ENCODE peak calls at places on chromosomes 11 and 22, in ten cellular contexts. One of them, this sample, is unnamed.

GRCh38 chr11:15885913-15886698 is 470.2 kb downstream of the SOX6 start:
- DNase-seq in CD4-positive, alpha-beta T cell: no peak
- DNase-seq in cerebellar nuclear complex: no peak
- DNase-seq in neural progenitor cell: no peak
- DNase-seq in effector memory CD8-positive, alpha-beta T cell: no peak
- DNase-seq in NCI-H2171: no peak
- DNase-seq in nucleus accumbens: no peak
- DNase-seq in AG09319: no peak
- DNase-seq in stimulated activated CD4-positive, alpha-beta T cell treated with anti-CD3 and anti-CD28 coated beads, Interleukin-4, amount 100 ng/mL, for 48 hours: no peak
- DNase-seq in stimulated activated CD8-positive, alpha-beta memory T cell treated with anti-CD3 and anti-CD28 coated beads, Interleukin-15, amount 100 ng/mL, for 4 hours: no peak
- DNase-seq in this sample: no peak

GRCh38 chr22:38881464-38881871 is 9.5 kb upstream of the CBX6 start:
- DNase-seq in CD4-positive, alpha-beta T cell: no peak
- DNase-seq in AG09319: peak
- DNase-seq in effector memory CD8-positive, alpha-beta T cell: no peak
- DNase-seq in stimulated activated CD8-positive, alpha-beta memory T cell treated with anti-CD3 and anti-CD28 coated beads, Interleukin-15, amount 100 ng/mL, for 4 hours: no peak
- DNase-seq in stimulated activated CD4-positive, alpha-beta T cell treated with anti-CD3 and anti-CD28 coated beads, Interleukin-4, amount 100 ng/mL, for 48 hours: no peak
- DNase-seq in neural progenitor cell: no peak
- DNase-seq in NCI-H2171: no peak
- DNase-seq in cerebellar nuclear complex: peak
- DNase-seq in nucleus accumbens: no peak
- DNase-seq in this sample: no peak

GRCh38 chr11:73034777-73035176 is 107.3 kb downstream of the FCHSD2 start:
- DNase-seq in effector memory CD8-positive, alpha-beta T cell: no peak
- DNase-seq in stimulated activated CD8-positive, alpha-beta memory T cell treated with anti-CD3 and anti-CD28 coated beads, Interleukin-15, amount 100 ng/mL, for 4 hours: no peak
- DNase-seq in CD4-positive, alpha-beta T cell: no peak
- DNase-seq in neural progenitor cell: no peak
- DNase-seq in stimulated activated CD4-positive, alpha-beta T cell treated with anti-CD3 and anti-CD28 coated beads, Interleukin-4, amount 100 ng/mL, for 48 hours: no peak
- DNase-seq in nucleus accumbens: no peak
- DNase-seq in cerebellar nuclear complex: no peak
- DNase-seq in NCI-H2171: no peak
- DNase-seq in AG09319: no peak
- DNase-seq in this sample: peak

GRCh38 chr11:8671242-8671641 is 11.2 kb downstream of the TRIM66 start:
- DNase-seq in effector memory CD8-positive, alpha-beta T cell: no peak
- DNase-seq in CD4-positive, alpha-beta T cell: no peak
- DNase-seq in stimulated activated CD8-positive, alpha-beta memory T cell treated with anti-CD3 and anti-CD28 coated beads, Interleukin-15, amount 100 ng/mL, for 4 hours: no peak
- DNase-seq in AG09319: peak
- DNase-seq in nucleus accumbens: no peak
- DNase-seq in stimulated activated CD4-positive, alpha-beta T cell treated with anti-CD3 and anti-CD28 coated beads, Interleukin-4, amount 100 ng/mL, for 48 hours: no peak
- DNase-seq in cerebellar nuclear complex: peak
- DNase-seq in neural progenitor cell: peak
- DNase-seq in NCI-H2171: no peak
- DNase-seq in this sample: no peak

GRCh38 chr11:2807801-2808241 is 77.8 kb downstream of the CDKN1C start:
- DNase-seq in stimulated activated CD4-positive, alpha-beta T cell treated with anti-CD3 and anti-CD28 coated beads, Interleukin-4, amount 100 ng/mL, for 48 hours: no peak
- DNase-seq in CD4-positive, alpha-beta T cell: no peak
- DNase-seq in effector memory CD8-positive, alpha-beta T cell: no peak
- DNase-seq in nucleus accumbens: no peak
- DNase-seq in neural progenitor cell: no peak
- DNase-seq in NCI-H2171: no peak
- DNase-seq in AG09319: no peak
- DNase-seq in cerebellar nuclear complex: no peak
- DNase-seq in stimulated activated CD8-positive, alpha-beta memory T cell treated with anti-CD3 and anti-CD28 coated beads, Interleukin-15, amount 100 ng/mL, for 4 hours: no peak
- DNase-seq in this sample: no peak

GRCh38 chr11:65871811-65872548 is 620 bp downstream of the EFEMP2 start:
- DNase-seq in neural progenitor cell: peak
- DNase-seq in AG09319: no peak
- DNase-seq in stimulated activated CD4-positive, alpha-beta T cell treated with anti-CD3 and anti-CD28 coated beads, Interleukin-4, amount 100 ng/mL, for 48 hours: no peak
- DNase-seq in cerebellar nuclear complex: no peak
- DNase-seq in effector memory CD8-positive, alpha-beta T cell: no peak
- DNase-seq in nucleus accumbens: no peak
- DNase-seq in stimulated activated CD8-positive, alpha-beta memory T cell treated with anti-CD3 and anti-CD28 coated beads, Interleukin-15, amount 100 ng/mL, for 4 hours: no peak
- DNase-seq in NCI-H2171: no peak
- DNase-seq in CD4-positive, alpha-beta T cell: no peak
- DNase-seq in this sample: no peak

GRCh38 chr11:100727410-100727809 is 40.3 kb downstream of the ARHGAP42 start:
- DNase-seq in stimulated activated CD8-positive, alpha-beta memory T cell treated with anti-CD3 and anti-CD28 coated beads, Interleukin-15, amount 100 ng/mL, for 4 hours: no peak
- DNase-seq in CD4-positive, alpha-beta T cell: no peak
- DNase-seq in AG09319: no peak
- DNase-seq in neural progenitor cell: no peak
- DNase-seq in stimulated activated CD4-positive, alpha-beta T cell treated with anti-CD3 and anti-CD28 coated beads, Interleukin-4, amount 100 ng/mL, for 48 hours: no peak
- DNase-seq in effector memory CD8-positive, alpha-beta T cell: no peak
- DNase-seq in nucleus accumbens: no peak
- DNase-seq in cerebellar nuclear complex: no peak
- DNase-seq in NCI-H2171: no peak
- DNase-seq in this sample: no peak

GRCh38 chr11:77642228-77642627 is 4.6 kb upstream of the CLNS1A start:
- DNase-seq in stimulated activated CD8-positive, alpha-beta memory T cell treated with anti-CD3 and anti-CD28 coated beads, Interleukin-15, amount 100 ng/mL, for 4 hours: no peak
- DNase-seq in NCI-H2171: no peak
- DNase-seq in stimulated activated CD4-positive, alpha-beta T cell treated with anti-CD3 and anti-CD28 coated beads, Interleukin-4, amount 100 ng/mL, for 48 hours: no peak
- DNase-seq in AG09319: no peak
- DNase-seq in effector memory CD8-positive, alpha-beta T cell: no peak
- DNase-seq in nucleus accumbens: no peak
- DNase-seq in cerebellar nuclear complex: no peak
- DNase-seq in neural progenitor cell: no peak
- DNase-seq in CD4-positive, alpha-beta T cell: no peak
- DNase-seq in this sample: no peak

GRCh38 chr11:83681045-83681781 is 395.0 kb upstream of the CCDC90B start:
- DNase-seq in stimulated activated CD4-positive, alpha-beta T cell treated with anti-CD3 and anti-CD28 coated beads, Interleukin-4, amount 100 ng/mL, for 48 hours: no peak
- DNase-seq in cerebellar nuclear complex: no peak
- DNase-seq in NCI-H2171: peak
- DNase-seq in CD4-positive, alpha-beta T cell: no peak
- DNase-seq in AG09319: no peak
- DNase-seq in nucleus accumbens: no peak
- DNase-seq in stimulated activated CD8-positive, alpha-beta memory T cell treated with anti-CD3 and anti-CD28 coated beads, Interleukin-15, amount 100 ng/mL, for 4 hours: no peak
- DNase-seq in effector memory CD8-positive, alpha-beta T cell: no peak
- DNase-seq in neural progenitor cell: peak
- DNase-seq in this sample: no peak

GRCh38 chr22:22986640-22987039 is 83.7 kb upstream of the GNAZ start:
- DNase-seq in stimulated activated CD8-positive, alpha-beta memory T cell treated with anti-CD3 and anti-CD28 coated beads, Interleukin-15, amount 100 ng/mL, for 4 hours: no peak
- DNase-seq in CD4-positive, alpha-beta T cell: no peak
- DNase-seq in nucleus accumbens: no peak
- DNase-seq in effector memory CD8-positive, alpha-beta T cell: no peak
- DNase-seq in NCI-H2171: no peak
- DNase-seq in cerebellar nuclear complex: no peak
- DNase-seq in AG09319: no peak
- DNase-seq in neural progenitor cell: no peak
- DNase-seq in stimulated activated CD4-positive, alpha-beta T cell treated with anti-CD3 and anti-CD28 coated beads, Interleukin-4, amount 100 ng/mL, for 48 hours: no peak
- DNase-seq in this sample: no peak

GRCh38 chr22:50696799-50697561 is 24.4 kb downstream of the SHANK3 start:
- DNase-seq in stimulated activated CD4-positive, alpha-beta T cell treated with anti-CD3 and anti-CD28 coated beads, Interleukin-4, amount 100 ng/mL, for 48 hours: no peak
- DNase-seq in effector memory CD8-positive, alpha-beta T cell: no peak
- DNase-seq in stimulated activated CD8-positive, alpha-beta memory T cell treated with anti-CD3 and anti-CD28 coated beads, Interleukin-15, amount 100 ng/mL, for 4 hours: no peak
- DNase-seq in NCI-H2171: peak
- DNase-seq in CD4-positive, alpha-beta T cell: no peak
- DNase-seq in nucleus accumbens: no peak
- DNase-seq in AG09319: no peak
- DNase-seq in cerebellar nuclear complex: no peak
- DNase-seq in neural progenitor cell: peak
- DNase-seq in this sample: no peak

GRCh38 chr11:64400096-64400495 is 41.1 kb downstream of the RPS6KA4 start:
- DNase-seq in CD4-positive, alpha-beta T cell: no peak
- DNase-seq in AG09319: no peak
- DNase-seq in cerebellar nuclear complex: no peak
- DNase-seq in neural progenitor cell: no peak
- DNase-seq in NCI-H2171: no peak
- DNase-seq in effector memory CD8-positive, alpha-beta T cell: no peak
- DNase-seq in stimulated activated CD4-positive, alpha-beta T cell treated with anti-CD3 and anti-CD28 coated beads, Interleukin-4, amount 100 ng/mL, for 48 hours: no peak
- DNase-seq in stimulated activated CD8-positive, alpha-beta memory T cell treated with anti-CD3 and anti-CD28 coated beads, Interleukin-15, amount 100 ng/mL, for 4 hours: no peak
- DNase-seq in nucleus accumbens: no peak
- DNase-seq in this sample: no peak

GRCh38 chr11:3665336-3666022 is 5.7 kb downstream of the CHRNA10 start:
- DNase-seq in effector memory CD8-positive, alpha-beta T cell: no peak
- DNase-seq in cerebellar nuclear complex: no peak
- DNase-seq in NCI-H2171: no peak
- DNase-seq in CD4-positive, alpha-beta T cell: no peak
- DNase-seq in AG09319: no peak
- DNase-seq in nucleus accumbens: no peak
- DNase-seq in stimulated activated CD4-positive, alpha-beta T cell treated with anti-CD3 and anti-CD28 coated beads, Interleukin-4, amount 100 ng/mL, for 48 hours: no peak
- DNase-seq in stimulated activated CD8-positive, alpha-beta memory T cell treated with anti-CD3 and anti-CD28 coated beads, Interleukin-15, amount 100 ng/mL, for 4 hours: no peak
- DNase-seq in neural progenitor cell: no peak
- DNase-seq in this sample: no peak

GRCh38 chr11:8671651-8672062 is 10.8 kb downstream of the TRIM66 start:
- DNase-seq in stimulated activated CD8-positive, alpha-beta memory T cell treated with anti-CD3 and anti-CD28 coated beads, Interleukin-15, amount 100 ng/mL, for 4 hours: no peak
- DNase-seq in effector memory CD8-positive, alpha-beta T cell: no peak
- DNase-seq in neural progenitor cell: peak
- DNase-seq in cerebellar nuclear complex: peak
- DNase-seq in stimulated activated CD4-positive, alpha-beta T cell treated with anti-CD3 and anti-CD28 coated beads, Interleukin-4, amount 100 ng/mL, for 48 hours: no peak
- DNase-seq in AG09319: no peak
- DNase-seq in CD4-positive, alpha-beta T cell: no peak
- DNase-seq in NCI-H2171: peak
- DNase-seq in nucleus accumbens: no peak
- DNase-seq in this sample: no peak

GRCh38 chr11:2525941-2526807 is 81.4 kb downstream of the KCNQ1 start:
- DNase-seq in CD4-positive, alpha-beta T cell: no peak
- DNase-seq in stimulated activated CD4-positive, alpha-beta T cell treated with anti-CD3 and anti-CD28 coated beads, Interleukin-4, amount 100 ng/mL, for 48 hours: no peak
- DNase-seq in stimulated activated CD8-positive, alpha-beta memory T cell treated with anti-CD3 and anti-CD28 coated beads, Interleukin-15, amount 100 ng/mL, for 4 hours: no peak
- DNase-seq in AG09319: no peak
- DNase-seq in cerebellar nuclear complex: no peak
- DNase-seq in effector memory CD8-positive, alpha-beta T cell: no peak
- DNase-seq in neural progenitor cell: no peak
- DNase-seq in NCI-H2171: no peak
- DNase-seq in nucleus accumbens: no peak
- DNase-seq in this sample: no peak

GRCh38 chr22:20036535-20037392 is 15.9 kb downstream of the TANGO2 start:
- DNase-seq in NCI-H2171: no peak
- DNase-seq in CD4-positive, alpha-beta T cell: no peak
- DNase-seq in effector memory CD8-positive, alpha-beta T cell: no peak
- DNase-seq in nucleus accumbens: no peak
- DNase-seq in stimulated activated CD4-positive, alpha-beta T cell treated with anti-CD3 and anti-CD28 coated beads, Interleukin-4, amount 100 ng/mL, for 48 hours: no peak
- DNase-seq in cerebellar nuclear complex: no peak
- DNase-seq in AG09319: no peak
- DNase-seq in stimulated activated CD8-positive, alpha-beta memory T cell treated with anti-CD3 and anti-CD28 coated beads, Interleukin-15, amount 100 ng/mL, for 4 hours: no peak
- DNase-seq in neural progenitor cell: no peak
- DNase-seq in this sample: no peak

GRCh38 chr22:21881841-21882753 is 14.7 kb upstream of the MAPK1 start:
- DNase-seq in nucleus accumbens: no peak
- DNase-seq in stimulated activated CD4-positive, alpha-beta T cell treated with anti-CD3 and anti-CD28 coated beads, Interleukin-4, amount 100 ng/mL, for 48 hours: no peak
- DNase-seq in stimulated activated CD8-positive, alpha-beta memory T cell treated with anti-CD3 and anti-CD28 coated beads, Interleukin-15, amount 100 ng/mL, for 4 hours: no peak
- DNase-seq in effector memory CD8-positive, alpha-beta T cell: no peak
- DNase-seq in AG09319: no peak
- DNase-seq in CD4-positive, alpha-beta T cell: no peak
- DNase-seq in neural progenitor cell: no peak
- DNase-seq in NCI-H2171: no peak
- DNase-seq in cerebellar nuclear complex: no peak
- DNase-seq in this sample: no peak

GRCh38 chr22:38479096-38479840 is 11.4 kb downstream of the KDELR3 start:
- DNase-seq in stimulated activated CD4-positive, alpha-beta T cell treated with anti-CD3 and anti-CD28 coated beads, Interleukin-4, amount 100 ng/mL, for 48 hours: no peak
- DNase-seq in neural progenitor cell: no peak
- DNase-seq in effector memory CD8-positive, alpha-beta T cell: no peak
- DNase-seq in NCI-H2171: no peak
- DNase-seq in AG09319: no peak
- DNase-seq in nucleus accumbens: no peak
- DNase-seq in CD4-positive, alpha-beta T cell: no peak
- DNase-seq in stimulated activated CD8-positive, alpha-beta memory T cell treated with anti-CD3 and anti-CD28 coated beads, Interleukin-15, amount 100 ng/mL, for 4 hours: no peak
- DNase-seq in cerebellar nuclear complex: no peak
- DNase-seq in this sample: no peak

GRCh38 chr22:36870250-36870649 is 9.4 kb downstream of the NCF4 start:
- DNase-seq in CD4-positive, alpha-beta T cell: no peak
- DNase-seq in nucleus accumbens: no peak
- DNase-seq in neural progenitor cell: no peak
- DNase-seq in AG09319: no peak
- DNase-seq in stimulated activated CD4-positive, alpha-beta T cell treated with anti-CD3 and anti-CD28 coated beads, Interleukin-4, amount 100 ng/mL, for 48 hours: no peak
- DNase-seq in effector memory CD8-positive, alpha-beta T cell: no peak
- DNase-seq in stimulated activated CD8-positive, alpha-beta memory T cell treated with anti-CD3 and anti-CD28 coated beads, Interleukin-15, amount 100 ng/mL, for 4 hours: no peak
- DNase-seq in cerebellar nuclear complex: no peak
- DNase-seq in NCI-H2171: no peak
- DNase-seq in this sample: no peak

GRCh38 chr11:134539285-134539684 is 127.2 kb upstream of the B3GAT1 start:
- DNase-seq in AG09319: no peak
- DNase-seq in neural progenitor cell: no peak
- DNase-seq in cerebellar nuclear complex: no peak
- DNase-seq in stimulated activated CD8-positive, alpha-beta memory T cell treated with anti-CD3 and anti-CD28 coated beads, Interleukin-15, amount 100 ng/mL, for 4 hours: no peak
- DNase-seq in stimulated activated CD4-positive, alpha-beta T cell treated with anti-CD3 and anti-CD28 coated beads, Interleukin-4, amount 100 ng/mL, for 48 hours: no peak
- DNase-seq in effector memory CD8-positive, alpha-beta T cell: no peak
- DNase-seq in CD4-positive, alpha-beta T cell: no peak
- DNase-seq in NCI-H2171: no peak
- DNase-seq in nucleus accumbens: no peak
- DNase-seq in this sample: no peak

GRCh38 chr22:46447906-46448669 is 89.3 kb downstream of the CELSR1 start:
- DNase-seq in effector memory CD8-positive, alpha-beta T cell: no peak
- DNase-seq in NCI-H2171: no peak
- DNase-seq in AG09319: no peak
- DNase-seq in CD4-positive, alpha-beta T cell: no peak
- DNase-seq in neural progenitor cell: no peak
- DNase-seq in nucleus accumbens: no peak
- DNase-seq in stimulated activated CD4-positive, alpha-beta T cell treated with anti-CD3 and anti-CD28 coated beads, Interleukin-4, amount 100 ng/mL, for 48 hours: no peak
- DNase-seq in stimulated activated CD8-positive, alpha-beta memory T cell treated with anti-CD3 and anti-CD28 coated beads, Interleukin-15, amount 100 ng/mL, for 4 hours: no peak
- DNase-seq in cerebellar nuclear complex: no peak
- DNase-seq in this sample: no peak

GRCh38 chr11:46916251-46916650 is 2.1 kb downstream of the LRP4 start:
- DNase-seq in nucleus accumbens: no peak
- DNase-seq in CD4-positive, alpha-beta T cell: no peak
- DNase-seq in stimulated activated CD8-positive, alpha-beta memory T cell treated with anti-CD3 and anti-CD28 coated beads, Interleukin-15, amount 100 ng/mL, for 4 hours: no peak
- DNase-seq in neural progenitor cell: no peak
- DNase-seq in cerebellar nuclear complex: no peak
- DNase-seq in effector memory CD8-positive, alpha-beta T cell: no peak
- DNase-seq in NCI-H2171: no peak
- DNase-seq in AG09319: no peak
- DNase-seq in stimulated activated CD4-positive, alpha-beta T cell treated with anti-CD3 and anti-CD28 coated beads, Interleukin-4, amount 100 ng/mL, for 48 hours: no peak
- DNase-seq in this sample: no peak

GRCh38 chr11:67301951-67302516 is 1.3 kb upstream of the SSH3 start:
- DNase-seq in effector memory CD8-positive, alpha-beta T cell: no peak
- DNase-seq in NCI-H2171: peak
- DNase-seq in cerebellar nuclear complex: peak
- DNase-seq in AG09319: no peak
- DNase-seq in stimulated activated CD8-positive, alpha-beta memory T cell treated with anti-CD3 and anti-CD28 coated beads, Interleukin-15, amount 100 ng/mL, for 4 hours: no peak
- DNase-seq in neural progenitor cell: peak
- DNase-seq in stimulated activated CD4-positive, alpha-beta T cell treated with anti-CD3 and anti-CD28 coated beads, Interleukin-4, amount 100 ng/mL, for 48 hours: no peak
- DNase-seq in CD4-positive, alpha-beta T cell: no peak
- DNase-seq in nucleus accumbens: no peak
- DNase-seq in this sample: no peak

GRCh38 chr11:45477588-45477987 is 187.8 kb downstream of the CHST1 start:
- DNase-seq in stimulated activated CD8-positive, alpha-beta memory T cell treated with anti-CD3 and anti-CD28 coated beads, Interleukin-15, amount 100 ng/mL, for 4 hours: no peak
- DNase-seq in nucleus accumbens: no peak
- DNase-seq in effector memory CD8-positive, alpha-beta T cell: no peak
- DNase-seq in neural progenitor cell: no peak
- DNase-seq in CD4-positive, alpha-beta T cell: no peak
- DNase-seq in AG09319: no peak
- DNase-seq in NCI-H2171: no peak
- DNase-seq in stimulated activated CD4-positive, alpha-beta T cell treated with anti-CD3 and anti-CD28 coated beads, Interleukin-4, amount 100 ng/mL, for 48 hours: no peak
- DNase-seq in cerebellar nuclear complex: no peak
- DNase-seq in this sample: no peak

GRCh38 chr11:38988908-38989307 is 2390.9 kb upstream of the RAG2 start:
- DNase-seq in stimulated activated CD4-positive, alpha-beta T cell treated with anti-CD3 and anti-CD28 coated beads, Interleukin-4, amount 100 ng/mL, for 48 hours: no peak
- DNase-seq in cerebellar nuclear complex: no peak
- DNase-seq in stimulated activated CD8-positive, alpha-beta memory T cell treated with anti-CD3 and anti-CD28 coated beads, Interleukin-15, amount 100 ng/mL, for 4 hours: no peak
- DNase-seq in NCI-H2171: no peak
- DNase-seq in effector memory CD8-positive, alpha-beta T cell: no peak
- DNase-seq in nucleus accumbens: no peak
- DNase-seq in CD4-positive, alpha-beta T cell: no peak
- DNase-seq in AG09319: no peak
- DNase-seq in neural progenitor cell: no peak
- DNase-seq in this sample: no peak

GRCh38 chr11:94897330-94897768 is 76.0 kb downstream of the CWC15 start:
- DNase-seq in CD4-positive, alpha-beta T cell: no peak
- DNase-seq in cerebellar nuclear complex: no peak
- DNase-seq in AG09319: no peak
- DNase-seq in effector memory CD8-positive, alpha-beta T cell: peak
- DNase-seq in stimulated activated CD8-positive, alpha-beta memory T cell treated with anti-CD3 and anti-CD28 coated beads, Interleukin-15, amount 100 ng/mL, for 4 hours: no peak
- DNase-seq in NCI-H2171: peak
- DNase-seq in stimulated activated CD4-positive, alpha-beta T cell treated with anti-CD3 and anti-CD28 coated beads, Interleukin-4, amount 100 ng/mL, for 48 hours: peak
- DNase-seq in neural progenitor cell: peak
- DNase-seq in nucleus accumbens: no peak
- DNase-seq in this sample: peak

GRCh38 chr11:117985953-117986887 is at the start of gene IL10RA:
- DNase-seq in nucleus accumbens: no peak
- DNase-seq in stimulated activated CD4-positive, alpha-beta T cell treated with anti-CD3 and anti-CD28 coated beads, Interleukin-4, amount 100 ng/mL, for 48 hours: peak
- DNase-seq in neural progenitor cell: peak
- DNase-seq in effector memory CD8-positive, alpha-beta T cell: peak
- DNase-seq in stimulated activated CD8-positive, alpha-beta memory T cell treated with anti-CD3 and anti-CD28 coated beads, Interleukin-15, amount 100 ng/mL, for 4 hours: peak
- DNase-seq in NCI-H2171: peak
- DNase-seq in cerebellar nuclear complex: no peak
- DNase-seq in AG09319: no peak
- DNase-seq in CD4-positive, alpha-beta T cell: peak
- DNase-seq in this sample: peak

GRCh38 chr22:36104435-36104834 is 56.1 kb downstream of the APOL3 start:
- DNase-seq in effector memory CD8-positive, alpha-beta T cell: no peak
- DNase-seq in CD4-positive, alpha-beta T cell: no peak
- DNase-seq in AG09319: no peak
- DNase-seq in neural progenitor cell: peak
- DNase-seq in stimulated activated CD4-positive, alpha-beta T cell treated with anti-CD3 and anti-CD28 coated beads, Interleukin-4, amount 100 ng/mL, for 48 hours: no peak
- DNase-seq in cerebellar nuclear complex: no peak
- DNase-seq in stimulated activated CD8-positive, alpha-beta memory T cell treated with anti-CD3 and anti-CD28 coated beads, Interleukin-15, amount 100 ng/mL, for 4 hours: no peak
- DNase-seq in NCI-H2171: no peak
- DNase-seq in nucleus accumbens: no peak
- DNase-seq in this sample: no peak